ENCODE peak calls at places on chromosomes 4 and X, in six cellular contexts. One of them, this sample, is unnamed.

GRCh38 chr4:110417151-110417550 is 58.8 kb upstream of the ENPEP start:
- DNase-seq in pancreas: no peak
- DNase-seq in HFF-Myc: no peak
- DNase-seq in stimulated activated CD4-positive, alpha-beta T cell treated with anti-CD3 and anti-CD28 coated beads, Interleukin-12 subunit alpha, Interleukin-12 subunit beta, amount 100 ng/mL, for 4 hours: no peak
- DNase-seq in CD8-positive, alpha-beta T cell: no peak
- DNase-seq in stimulated activated CD8-positive, alpha-beta memory T cell treated with anti-CD3 and anti-CD28 coated beads, Interleukin-4, amount 100 ng/mL, for 1 hour: no peak
- DNase-seq in this sample: no peak

GRCh38 chr4:83010111-83010521 is 507 bp downstream of the LIN54 start:
- DNase-seq in stimulated activated CD8-positive, alpha-beta memory T cell treated with anti-CD3 and anti-CD28 coated beads, Interleukin-4, amount 100 ng/mL, for 1 hour: no peak
- DNase-seq in CD8-positive, alpha-beta T cell: no peak
- DNase-seq in HFF-Myc: no peak
- DNase-seq in pancreas: no peak
- DNase-seq in stimulated activated CD4-positive, alpha-beta T cell treated with anti-CD3 and anti-CD28 coated beads, Interleukin-12 subunit alpha, Interleukin-12 subunit beta, amount 100 ng/mL, for 4 hours: no peak
- DNase-seq in this sample: no peak

GRCh38 chr4:82820689-82821088 is 22.1 kb upstream of the SCD5 start:
- DNase-seq in HFF-Myc: no peak
- DNase-seq in stimulated activated CD4-positive, alpha-beta T cell treated with anti-CD3 and anti-CD28 coated beads, Interleukin-12 subunit alpha, Interleukin-12 subunit beta, amount 100 ng/mL, for 4 hours: no peak
- DNase-seq in stimulated activated CD8-positive, alpha-beta memory T cell treated with anti-CD3 and anti-CD28 coated beads, Interleukin-4, amount 100 ng/mL, for 1 hour: no peak
- DNase-seq in pancreas: no peak
- DNase-seq in CD8-positive, alpha-beta T cell: no peak
- DNase-seq in this sample: no peak

GRCh38 chrX:78452356-78452755 is 124.9 kb upstream of the CYSLTR1 start:
- DNase-seq in CD8-positive, alpha-beta T cell: no peak
- DNase-seq in HFF-Myc: no peak
- DNase-seq in stimulated activated CD4-positive, alpha-beta T cell treated with anti-CD3 and anti-CD28 coated beads, Interleukin-12 subunit alpha, Interleukin-12 subunit beta, amount 100 ng/mL, for 4 hours: no peak
- DNase-seq in stimulated activated CD8-positive, alpha-beta memory T cell treated with anti-CD3 and anti-CD28 coated beads, Interleukin-4, amount 100 ng/mL, for 1 hour: no peak
- DNase-seq in pancreas: no peak
- DNase-seq in this sample: no peak

GRCh38 chr4:38783109-38783460 is 295 bp upstream of the TLR10 start:
- DNase-seq in CD8-positive, alpha-beta T cell: no peak
- DNase-seq in HFF-Myc: no peak
- DNase-seq in pancreas: no peak
- DNase-seq in stimulated activated CD4-positive, alpha-beta T cell treated with anti-CD3 and anti-CD28 coated beads, Interleukin-12 subunit alpha, Interleukin-12 subunit beta, amount 100 ng/mL, for 4 hours: no peak
- DNase-seq in stimulated activated CD8-positive, alpha-beta memory T cell treated with anti-CD3 and anti-CD28 coated beads, Interleukin-4, amount 100 ng/mL, for 1 hour: no peak
- DNase-seq in this sample: no peak

GRCh38 chrX:138128025-138128671 is 562.2 kb downstream of the ZIC3 start:
- DNase-seq in CD8-positive, alpha-beta T cell: no peak
- DNase-seq in stimulated activated CD4-positive, alpha-beta T cell treated with anti-CD3 and anti-CD28 coated beads, Interleukin-12 subunit alpha, Interleukin-12 subunit beta, amount 100 ng/mL, for 4 hours: no peak
- DNase-seq in stimulated activated CD8-positive, alpha-beta memory T cell treated with anti-CD3 and anti-CD28 coated beads, Interleukin-4, amount 100 ng/mL, for 1 hour: no peak
- DNase-seq in pancreas: peak
- DNase-seq in HFF-Myc: peak
- DNase-seq in this sample: peak

GRCh38 chr4:5101571-5101970 is 50.3 kb downstream of the STK32B start:
- DNase-seq in HFF-Myc: no peak
- DNase-seq in CD8-positive, alpha-beta T cell: no peak
- DNase-seq in stimulated activated CD8-positive, alpha-beta memory T cell treated with anti-CD3 and anti-CD28 coated beads, Interleukin-4, amount 100 ng/mL, for 1 hour: no peak
- DNase-seq in stimulated activated CD4-positive, alpha-beta T cell treated with anti-CD3 and anti-CD28 coated beads, Interleukin-12 subunit alpha, Interleukin-12 subunit beta, amount 100 ng/mL, for 4 hours: no peak
- DNase-seq in pancreas: no peak
- DNase-seq in this sample: no peak

GRCh38 chr4:154160925-154161324 is 330.7 kb downstream of the DCHS2 start:
- DNase-seq in stimulated activated CD4-positive, alpha-beta T cell treated with anti-CD3 and anti-CD28 coated beads, Interleukin-12 subunit alpha, Interleukin-12 subunit beta, amount 100 ng/mL, for 4 hours: no peak
- DNase-seq in HFF-Myc: no peak
- DNase-seq in pancreas: no peak
- DNase-seq in CD8-positive, alpha-beta T cell: no peak
- DNase-seq in stimulated activated CD8-positive, alpha-beta memory T cell treated with anti-CD3 and anti-CD28 coated beads, Interleukin-4, amount 100 ng/mL, for 1 hour: no peak
- DNase-seq in this sample: peak

This sample was measured in retinal pigment epithelial cell.